ENCODE peak calls at places on chromosomes 12 and 14, in six cellular contexts. V is H1, Z is GM12878, T is GM12892, M is K562, F is HepG2. D is an unnamed sample.

GRCh38 chr12:31206038-31206670 is 119.8 kb downstream of the SINHCAF start:
- DNase-seq in V (no peak), Z (no peak), T (no peak), M (no peak), F (no peak), D (no peak)

GRCh38 chr12:93802698-93803097 is 125.5 kb downstream of the CRADD start:
- DNase-seq in V (no peak), Z (no peak), T (no peak), M (no peak), F (no peak), D (no peak)

GRCh38 chr14:61678966-61679365 is 16.3 kb upstream of the HIF1A start:
- DNase-seq in V (no peak), Z (no peak), T (no peak), M (no peak), F (no peak), D (no peak)

GRCh38 chr14:22007278-22008097 is 333.9 kb upstream of the OR4E1 start:
- DNase-seq in V (no peak), Z (no peak), T (no peak), M (no peak), F (no peak), D (no peak)

GRCh38 chr12:88693837-88694445 is 113.7 kb upstream of the KITLG start:
- DNase-seq in V (no peak), Z (no peak), T (no peak), M (no peak), F (no peak), D (no peak)

GRCh38 chr14:91919814-91920213 is 27.7 kb downstream of the FBLN5 start:
- DNase-seq in V (no peak), Z (no peak), T (no peak), M (no peak), F (no peak), D (no peak)

GRCh38 chr12:126493366-126494108 is 1428.3 kb downstream of the AACS start:
- DNase-seq in V (no peak), Z (no peak), T (no peak), M (no peak), F (no peak), D (no peak)

GRCh38 chr14:63759454-63759853 is 31.6 kb upstream of the SGPP1 start:
- DNase-seq in V (no peak), Z (peak; percentile 38), T (no peak), M (no peak), F (no peak), D (no peak)

GRCh38 chr12:31524791-31525495 is 66.0 kb downstream of the DENND5B start:
- DNase-seq in V (no peak), Z (peak; percentile 67), T (no peak), M (no peak), F (no peak), D (no peak)

GRCh38 chr14:54225457-54225856 is 171.3 kb upstream of the CDKN3 start:
- DNase-seq in V (no peak), Z (no peak), T (no peak), M (no peak), F (no peak), D (no peak)

GRCh38 chr14:90177537-90178189 is 78.7 kb upstream of the PSMC1 start:
- DNase-seq in V (no peak), Z (no peak), T (no peak), M (no peak), F (no peak), D (no peak)

GRCh38 chr12:132850291-132850690 is 21.6 kb upstream of the GOLGA3 start:
- DNase-seq in V (no peak), Z (no peak), T (no peak), M (no peak), F (no peak), D (no peak)

GRCh38 chr12:110077769-110078168 is 29.4 kb upstream of the C12orf76 start:
- DNase-seq in V (no peak), Z (no peak), T (no peak), M (peak; percentile 39), F (no peak), D (no peak)

DNA sequence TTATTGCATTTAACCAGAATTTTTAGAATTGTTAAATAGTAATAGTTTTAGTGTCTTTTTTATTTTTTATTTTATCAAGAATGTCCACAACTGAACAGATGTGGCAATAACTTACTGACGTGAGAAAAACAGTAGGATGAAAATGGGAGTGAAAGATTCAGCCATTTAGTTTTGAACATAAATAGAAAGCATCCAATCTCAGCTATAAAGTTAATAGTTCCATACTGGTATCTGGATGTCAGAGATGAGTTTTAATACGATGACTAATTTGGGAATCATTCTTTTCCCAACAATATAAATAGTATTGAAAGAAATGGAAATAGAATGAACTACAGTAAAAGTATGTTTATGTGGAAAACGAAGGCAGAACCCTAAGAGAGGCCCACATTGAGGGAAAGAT is 159.4 kb downstream of the EPS8 start:
- DNase-seq in V (no peak), Z (no peak), T (no peak), M (no peak), F (no peak), D (no peak)
- TF ChIP-seq TAF1 in V (no peak), Z (no peak), T (no peak), M (no peak), F (no peak), D (no peak)

GRCh38 chr12:6542209-6543009 is 8.1 kb downstream of the GAPDH start:
- DNase-seq in V (no peak), Z (no peak), T (no peak), M (no peak), F (peak; percentile 94), D (no peak)

GRCh38 chr12:6538420-6539275 is 4.3 kb downstream of the GAPDH start:
- DNase-seq in V (no peak), Z (no peak), T (no peak), M (no peak), F (peak; percentile 6), D (no peak)

GRCh38 chr12:6539276-6540134 is 5.2 kb downstream of the GAPDH start:
- DNase-seq in V (no peak), Z (no peak), T (no peak), M (no peak), F (no peak), D (no peak)

GRCh38 chr12:6541371-6542165 is 7.3 kb downstream of the GAPDH start:
- DNase-seq in V (no peak), Z (no peak), T (no peak), M (no peak), F (no peak), D (no peak)

GRCh38 chr12:6540181-6540877 is 6.0 kb downstream of the GAPDH start:
- DNase-seq in V (peak; percentile 87), Z (no peak), T (peak; percentile 59), M (peak; percentile 60), F (no peak), D (peak; percentile 65)
- TF ChIP-seq POLR2A in V (no peak), Z (no peak), T (no peak), M (no peak), F (no peak), D (no peak)

GRCh38 chr12:131101006-131101405 is 147.3 kb downstream of the ADGRD1 start:
- DNase-seq in V (no peak), Z (no peak), T (no peak), M (no peak), F (no peak), D (no peak)
- TF ChIP-seq TAF1 in V (no peak), Z (no peak), T (no peak), M (no peak), F (no peak), D (no peak)

DNA sequence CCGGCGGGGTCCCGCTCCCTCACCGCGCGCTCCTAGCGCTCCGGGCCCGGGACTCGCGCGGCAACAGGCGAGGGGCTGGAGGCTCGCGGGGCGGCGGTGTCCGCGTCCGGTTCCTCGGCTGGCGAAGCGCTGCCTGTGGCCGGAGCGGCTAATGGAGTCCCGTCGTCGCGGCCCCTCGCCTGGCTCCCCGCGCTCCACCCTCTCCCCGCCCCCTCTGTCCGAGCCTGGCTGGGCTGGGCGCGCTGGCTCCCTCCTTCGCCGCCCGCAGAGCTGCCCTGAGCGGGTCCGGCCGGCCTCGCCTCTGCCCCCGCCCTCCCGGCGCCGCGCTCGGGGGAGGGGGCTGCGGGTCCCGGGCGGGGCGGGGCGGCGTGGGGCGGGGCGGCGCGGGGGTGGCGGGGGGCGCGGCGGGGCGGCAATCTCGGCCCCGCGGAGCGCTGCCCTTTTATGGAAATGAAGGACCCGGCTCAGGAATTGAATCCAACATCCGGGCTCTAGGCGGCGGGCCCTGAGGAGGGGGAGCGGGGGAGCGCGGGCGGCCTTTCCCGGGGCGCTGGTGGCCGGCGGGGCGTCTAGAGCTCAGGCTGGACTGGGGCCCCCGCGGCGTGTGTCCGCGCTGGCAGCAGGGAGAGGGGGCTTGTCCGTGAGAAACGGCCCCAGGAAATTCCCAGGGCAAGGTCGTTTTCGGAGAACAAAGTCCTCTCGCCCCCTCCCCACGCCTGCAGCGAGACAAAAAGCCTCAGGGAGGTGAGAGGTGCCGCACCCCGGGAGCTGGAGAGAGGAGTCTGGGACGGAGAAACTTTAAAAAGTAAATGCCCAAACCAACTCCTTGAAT is at the start of gene FERMT2:
- DNase-seq in V (peak; percentile 91), Z (no peak), T (peak; percentile 52), M (peak; percentile 57), F (peak; percentile 79), D (peak; percentile 56)
- TF ChIP-seq POLR2A in V (peak; percentile 49), Z (no peak), T (peak; percentile 45), M (no peak), F (peak; percentile 85), D (no peak)

GRCh38 chr12:104627231-104627974 is 170.7 kb downstream of the CHST11 start:
- DNase-seq in V (no peak), Z (no peak), T (no peak), M (no peak), F (no peak), D (no peak)

GRCh38 chr12:104623920-104624319 is 167.2 kb downstream of the CHST11 start:
- DNase-seq in V (no peak), Z (no peak), T (no peak), M (no peak), F (no peak), D (no peak)

GRCh38 chr12:104622942-104623341 is 166.2 kb downstream of the CHST11 start:
- DNase-seq in V (no peak), Z (no peak), T (no peak), M (no peak), F (no peak), D (no peak)

GRCh38 chr12:104626069-104626690 is 169.4 kb downstream of the CHST11 start:
- DNase-seq in V (no peak), Z (no peak), T (no peak), M (no peak), F (no peak), D (no peak)

GRCh38 chr12:104624529-104624928 is 167.8 kb downstream of the CHST11 start:
- DNase-seq in V (no peak), Z (no peak), T (no peak), M (no peak), F (no peak), D (no peak)
- TF ChIP-seq TAF1 in V (no peak), Z (no peak), T (no peak), M (no peak), F (no peak), D (no peak)

DNA sequence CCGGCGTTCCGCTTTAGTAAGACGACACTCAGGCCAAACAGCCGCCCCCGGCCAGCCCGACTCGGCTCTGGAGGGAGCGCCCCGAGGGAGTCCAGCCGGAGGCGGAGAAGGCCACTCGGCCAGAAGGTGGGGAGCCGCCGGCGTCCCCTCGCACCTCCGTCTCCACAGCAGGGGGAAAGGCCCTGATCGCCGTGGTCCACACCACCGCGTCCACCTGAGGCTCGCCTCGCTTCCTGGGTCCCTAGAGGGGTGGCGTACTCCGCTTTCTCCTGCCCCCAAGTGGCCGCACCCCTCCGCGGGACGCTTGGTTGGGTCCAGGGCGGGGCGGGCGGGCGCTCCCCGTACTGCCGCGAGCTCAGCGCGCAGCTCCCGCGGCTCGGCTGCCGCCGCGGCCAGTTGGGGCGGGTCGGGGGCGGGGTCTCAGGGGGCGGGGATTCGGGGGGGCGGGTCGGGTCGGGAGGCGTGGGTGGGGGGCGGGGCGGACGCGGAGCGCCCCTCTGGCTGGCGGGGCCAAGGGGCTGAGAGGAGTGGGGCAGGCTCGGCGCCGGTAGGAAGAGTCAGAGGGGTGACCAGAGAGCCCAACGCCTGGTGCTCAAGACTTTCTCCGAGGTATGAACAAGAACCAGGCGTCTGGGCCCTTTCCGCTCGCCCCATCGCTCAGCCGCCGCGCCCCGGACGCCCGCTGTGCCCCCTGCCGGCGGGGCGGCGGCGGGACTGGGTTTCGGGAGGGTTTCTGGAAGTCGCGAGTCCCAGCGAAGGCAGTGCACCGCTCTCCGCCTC is at the start of gene FRMD6:
- DNase-seq in V (peak; percentile 89), Z (peak; percentile 26), T (peak; percentile 77), M (peak; percentile 88), F (peak; percentile 68), D (peak; percentile 71)
- TF ChIP-seq POLR2A in V (peak; percentile 60), Z (peak; percentile 82), T (peak; percentile 67), M (peak; percentile 48), F (peak; percentile 60), D (no peak)

D was measured in GM12891.